ENCODE peak calls at places on chromosomes 6 and 20, in five cellular contexts. P is HFFc6, X is sigmoid colon, D is chondrocyte, F is Peyer's patch. N is an unnamed sample.

GRCh38 chr20:4585104-4585753 is 136.5 kb upstream of the PRND start:
- DNase-seq in P (peak), F (no peak), X (no peak), D (no peak), N (no peak)

GRCh38 chr20:57399587-57400261 is 8.5 kb downstream of the RBM38 start:
- DNase-seq in F (no peak), D (peak), X (peak), P (no peak), N (no peak)

GRCh38 chr6:15413558-15414257 is 167.8 kb downstream of the JARID2 start:
- DNase-seq in P (no peak), F (no peak), X (no peak), D (no peak), N (peak)

GRCh38 chr6:147279423-147279822 is 75.2 kb downstream of the STXBP5 start:
- DNase-seq in X (no peak), P (no peak), D (no peak), F (no peak), N (no peak)

GRCh38 chr6:158284340-158285210 is 27.7 kb upstream of the TULP4 start:
- DNase-seq in X (no peak), F (no peak), P (peak), D (no peak), N (peak)

GRCh38 chr6:2626381-2626780 is 124.3 kb downstream of the MYLK4 start:
- DNase-seq in D (no peak), X (no peak), F (no peak), P (no peak), N (no peak)

GRCh38 chr20:63315982-63316491 is 23.1 kb downstream of the COL20A1 start:
- DNase-seq in P (no peak), F (no peak), X (peak), D (peak), N (no peak)

GRCh38 chr20:62652894-62653305 is 10.6 kb downstream of the SLCO4A1 start:
- DNase-seq in F (no peak), X (no peak), P (no peak), D (no peak), N (no peak)

GRCh38 chr6:165819394-165819793 is 156.4 kb upstream of the PDE10A start:
- DNase-seq in X (no peak), F (no peak), P (no peak), D (no peak), N (no peak)

GRCh38 chr20:1469925-1470571 is 3.4 kb upstream of the NSFL1C start:
- DNase-seq in F (peak), D (no peak), P (peak), X (peak), N (peak)

GRCh38 chr20:47993817-47994216 is 208.5 kb upstream of the SULF2 start:
- DNase-seq in X (no peak), D (no peak), P (no peak), F (no peak), N (no peak)

GRCh38 chr6:138245751-138246150 is 27.5 kb upstream of the PBOV1 start:
- DNase-seq in D (no peak), P (no peak), F (no peak), X (no peak), N (no peak)

GRCh38 chr6:109165392-109165964 is 70.2 kb downstream of the CEP57L1 start:
- DNase-seq in D (no peak), F (peak), X (peak), P (peak), N (peak)

GRCh38 chr6:139473239-139473701 is 98.8 kb upstream of the CITED2 start:
- DNase-seq in X (peak), F (no peak), D (no peak), P (no peak), N (peak)

GRCh38 chr6:151733680-151734320 is 73.7 kb upstream of the ESR1 start:
- DNase-seq in D (no peak), F (no peak), X (no peak), P (no peak), N (no peak)

GRCh38 chr6:157774153-157775135 is 48.6 kb upstream of the SNX9 start:
- DNase-seq in D (no peak), F (no peak), X (no peak), P (no peak), N (no peak)

GRCh38 chr6:89941847-89942497 is 47.7 kb downstream of the GJA10 start:
- DNase-seq in P (no peak), D (no peak), X (no peak), F (no peak), N (no peak)

GRCh38 chr6:7914991-7915789 is 4.6 kb upstream of the TXNDC5 start:
- DNase-seq in F (peak), P (no peak), D (no peak), X (peak), N (no peak)

GRCh38 chr20:43983359-43983758 is 68.7 kb downstream of the TOX2 start:
- DNase-seq in P (no peak), X (no peak), D (no peak), F (peak), N (no peak)

GRCh38 chr6:21508753-21509152 is 84.8 kb upstream of the SOX4 start:
- DNase-seq in F (no peak), D (no peak), X (no peak), P (no peak), N (no peak)

GRCh38 chr20:53716385-53716784 is 122.7 kb upstream of the ZNF217 start:
- DNase-seq in X (no peak), D (no peak), P (no peak), F (no peak), N (no peak)

GRCh38 chr6:110043366-110043994 is 65.4 kb downstream of the GPR6 start:
- DNase-seq in X (no peak), F (no peak), D (no peak), P (no peak), N (no peak)

GRCh38 chr20:20820104-20820503 is 107.7 kb upstream of the RALGAPA2 start:
- DNase-seq in P (no peak), X (no peak), D (no peak), F (no peak), N (no peak)
- TF ChIP-seq CTCF in P (peak), X (no peak), D (peak), F (no peak), N (peak)

GRCh38 chr6:74574794-74575193 is 631.1 kb downstream of the COL12A1 start:
- DNase-seq in X (no peak), P (peak), F (no peak), D (no peak), N (no peak)
- TF ChIP-seq CTCF in X (peak), P (peak), F (no peak), D (peak), N (peak)

DNA sequence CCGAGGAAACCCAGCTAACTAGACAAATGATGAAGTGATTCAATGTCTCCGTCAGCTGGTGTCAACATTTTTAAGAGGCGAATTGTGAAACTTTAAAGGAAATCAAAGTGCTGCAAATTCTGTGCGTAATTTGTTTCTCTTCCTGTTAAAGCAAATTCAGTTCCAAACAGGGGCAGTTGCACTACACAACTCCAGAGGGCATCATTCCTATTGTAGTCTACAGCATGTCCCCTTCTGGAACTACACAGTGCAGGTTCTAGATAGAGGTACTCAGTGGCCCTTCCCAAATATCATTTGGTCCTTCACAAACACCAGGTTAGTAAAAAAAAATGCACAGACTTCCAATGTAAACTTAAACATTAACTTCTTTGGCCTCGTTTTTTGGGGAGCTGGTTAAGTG is 38.3 kb upstream of the SMLR1 start:
- DNase-seq in D (no peak), P (no peak), X (no peak), F (no peak), N (no peak)
- TF ChIP-seq CTCF in D (no peak), P (no peak), X (no peak), F (no peak), N (no peak)

DNA sequence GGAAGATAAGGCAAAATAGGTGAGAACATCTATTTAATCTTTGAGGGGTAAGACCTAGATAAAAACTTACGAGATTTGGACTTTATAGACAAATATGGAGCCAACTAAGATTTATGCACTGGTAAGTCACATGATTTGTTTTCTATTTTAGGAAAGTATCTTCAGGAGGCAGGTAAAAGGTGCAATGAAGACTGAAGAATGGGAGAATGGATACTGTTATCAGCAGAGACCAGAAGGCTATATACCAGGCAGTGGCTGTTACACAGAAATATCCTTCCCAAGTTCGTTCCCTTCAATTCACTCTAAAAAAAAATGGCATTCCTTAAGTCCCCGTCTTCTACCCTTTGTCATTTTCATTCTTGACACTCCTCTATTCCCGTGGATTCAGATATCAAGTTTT is 123.8 kb downstream of the MYB start:
- DNase-seq in X (no peak), P (no peak), F (no peak), D (no peak), N (no peak)
- TF ChIP-seq CTCF in X (no peak), P (no peak), F (no peak), D (no peak), N (no peak)

GRCh38 chr6:63475707-63476106 is 96.6 kb upstream of the LOC128125822 start:
- DNase-seq in X (no peak), F (no peak), D (no peak), P (no peak), N (no peak)

GRCh38 chr6:63477422-63478040 is 94.7 kb upstream of the LOC128125822 start:
- DNase-seq in P (no peak), F (no peak), X (no peak), D (no peak), N (no peak)

GRCh38 chr6:63478751-63479150 is 93.5 kb upstream of the LOC128125822 start:
- DNase-seq in X (no peak), P (no peak), D (no peak), F (no peak), N (no peak)

GRCh38 chr6:63471654-63472053 is 100.6 kb upstream of the LOC128125822 start:
- DNase-seq in F (no peak), P (no peak), X (no peak), D (no peak), N (no peak)

GRCh38 chr6:63476302-63476701 is 96.0 kb upstream of the LOC128125822 start:
- DNase-seq in D (no peak), X (no peak), P (no peak), F (no peak), N (no peak)
- TF ChIP-seq CTCF in D (no peak), X (no peak), P (no peak), F (no peak), N (no peak)

GRCh38 chr6:30259140-30260035 is 46.2 kb upstream of the TRIM26 start:
- DNase-seq in X (peak), D (peak), P (peak), F (peak), N (peak)
- TF ChIP-seq CTCF in X (peak), D (peak), P (peak), F (no peak), N (peak)

DNA sequence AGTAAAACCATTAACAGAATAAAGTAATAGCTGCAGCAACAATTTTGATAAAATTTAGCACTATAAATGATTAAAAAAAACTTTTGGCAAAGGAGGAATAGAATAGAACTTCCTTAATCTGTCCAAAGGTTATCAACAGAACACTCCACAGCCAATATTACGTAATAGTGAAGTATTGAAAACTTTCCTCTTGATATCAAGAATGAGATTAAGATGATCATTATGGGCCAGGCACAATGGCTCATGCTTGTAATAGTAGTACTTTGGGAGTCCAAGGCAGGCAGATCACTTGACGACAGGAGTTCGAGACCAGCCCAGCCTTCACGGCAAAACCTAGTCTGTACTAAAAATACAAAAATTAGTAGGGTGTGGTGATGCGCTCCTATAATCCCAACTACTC is 26.0 kb downstream of the SOBP start:
- DNase-seq in X (no peak), D (no peak), P (no peak), F (no peak), N (no peak)
- TF ChIP-seq CTCF in X (no peak), D (no peak), P (no peak), F (no peak), N (no peak)